ENCODE peak calls at places on chromosomes 13 and 19, in six cellular contexts. K is GM23338, P is brain microvascular endothelial cell, O is fibroblast of lung, E is tibial nerve, J is cardiac muscle cell. G is an unnamed sample.

GRCh38 chr19:48842744-48843162 is 6.5 kb upstream of the HSD17B14 start:
- DNase-seq in K (peak; percentile 93), P (peak; percentile 34), O (peak; percentile 19), E (peak; percentile 83), J (peak; percentile 65), G (peak; percentile 46)

GRCh38 chr19:29432677-29433076 is 93.1 kb upstream of the VSTM2B start:
- DNase-seq in K (no peak), P (no peak), O (no peak), E (no peak), J (no peak), G (no peak)

GRCh38 chr19:42081584-42082258 is 5.8 kb downstream of the ZNF574 start:
- DNase-seq in K (peak; percentile 46), P (peak; percentile 43), O (peak; percentile 43), E (no peak), J (no peak), G (no peak)

GRCh38 chr19:14650161-14650560 is 24.5 kb downstream of the ADGRE3 start:
- DNase-seq in K (no peak), P (no peak), O (no peak), E (no peak), J (no peak), G (no peak)

GRCh38 chr13:110113284-110113764 is 193.6 kb downstream of the COL4A1 start:
- DNase-seq in K (no peak), P (peak; percentile 69), O (peak; percentile 84), E (no peak), J (no peak), G (no peak)

GRCh38 chr13:46343279-46343949 is 43.6 kb downstream of the RUBCNL start:
- DNase-seq in K (peak; percentile 8), P (no peak), O (no peak), E (no peak), J (no peak), G (no peak)

GRCh38 chr19:18377026-18377425 is 8.9 kb upstream of the GDF15 start:
- DNase-seq in K (no peak), P (no peak), O (no peak), E (no peak), J (no peak), G (no peak)

GRCh38 chr19:30158893-30159245 is 213.3 kb upstream of the ZNF536 start:
- DNase-seq in K (no peak), P (no peak), O (no peak), E (no peak), J (no peak), G (no peak)

GRCh38 chr13:75410207-75410606 is 71.8 kb downstream of the TBC1D4 start:
- DNase-seq in K (no peak), P (no peak), O (no peak), E (no peak), J (no peak), G (no peak)

GRCh38 chr19:2494447-2495129 is 18.7 kb downstream of the GADD45B start:
- DNase-seq in K (peak; percentile 63), P (peak; percentile 78), O (peak; percentile 77), E (peak; percentile 46), J (peak; percentile 64), G (peak; percentile 75)

GRCh38 chr13:64339373-64340063 is 2890.6 kb downstream of the PCDH9 start:
- DNase-seq in K (peak; percentile 65), P (no peak), O (no peak), E (no peak), J (no peak), G (no peak)

GRCh38 chr13:21541980-21542379 is 62.0 kb downstream of the MICU2 start:
- DNase-seq in K (no peak), P (peak; percentile 22), O (no peak), E (no peak), J (peak; percentile 3), G (peak; percentile 6)

GRCh38 chr13:69300131-69300530 is 807.5 kb upstream of the ATXN8OS start:
- DNase-seq in K (no peak), P (no peak), O (no peak), E (no peak), J (no peak), G (no peak)

GRCh38 chr19:46299695-46300094 is 2.9 kb downstream of the HIF3A start:
- DNase-seq in K (no peak), P (no peak), O (no peak), E (no peak), J (no peak), G (peak; percentile 50)

GRCh38 chr13:91348906-91349435 is 1.5 kb downstream of the MIR17HG start:
- DNase-seq in K (peak; percentile 84), P (peak; percentile 79), O (peak; percentile 77), E (peak; percentile 97), J (no peak), G (peak; percentile 95)

GRCh38 chr13:77865588-77865987 is 53.0 kb downstream of the EDNRB start:
- DNase-seq in K (no peak), P (no peak), O (no peak), E (no peak), J (no peak), G (no peak)

GRCh38 chr13:34361528-34361927 is 543.6 kb downstream of the RFC3 start:
- DNase-seq in K (no peak), P (no peak), O (peak; percentile 13), E (no peak), J (no peak), G (no peak)

GRCh38 chr19:46296722-46297431 is at the start of gene HIF3A:
- DNase-seq in K (peak; percentile 99), P (no peak), O (no peak), E (peak; percentile 58), J (peak; percentile 97), G (peak; percentile 37)

GRCh38 chr13:42354246-42355117 is 82.5 kb downstream of the AKAP11 start:
- DNase-seq in K (peak; percentile 19), P (peak; percentile 79), O (peak; percentile 91), E (no peak), J (peak; percentile 33), G (no peak)

GRCh38 chr19:57171551-57172081 is 4.3 kb upstream of the DUXA start:
- DNase-seq in K (peak; percentile 72), P (peak; percentile 28), O (peak; percentile 17), E (peak; percentile 15), J (peak; percentile 81), G (peak; percentile 70)

GRCh38 chr19:48415395-48415794 is 21.9 kb downstream of the GRIN2D start:
- DNase-seq in K (peak; percentile 99), P (peak; percentile 65), O (peak; percentile 51), E (peak; percentile 74), J (peak; percentile 66), G (peak; percentile 71)

GRCh38 chr13:73412933-73413332 is 354.1 kb downstream of the KLF5 start:
- DNase-seq in K (no peak), P (no peak), O (no peak), E (no peak), J (no peak), G (no peak)

GRCh38 chr19:20999731-21000352 is 20.6 kb upstream of the ZNF430 start:
- DNase-seq in K (peak; percentile 98), P (peak; percentile 87), O (peak; percentile 88), E (peak; percentile 64), J (peak; percentile 92), G (peak; percentile 95)
- TF ChIP-seq CTCF in K (no peak), P (no peak), O (no peak), E (no peak), J (no peak), G (no peak)

GRCh38 chr19:36060430-36060829 is 5.7 kb downstream of the WDR62 start:
- DNase-seq in K (peak; percentile 69), P (peak; percentile 58), O (peak; percentile 47), E (peak; percentile 53), J (peak; percentile 70), G (no peak)
- H3K36me3 ChIP-seq in K (peaks cover 30% of the 10 kb centered on the region), P (no peaks in the 10 kb centered on the region), O (peaks cover 7% of the 10 kb centered on the region), E (no peaks in the 10 kb centered on the region), J (no peaks in the 10 kb centered on the region), G (no peaks in the 10 kb centered on the region)

DNA sequence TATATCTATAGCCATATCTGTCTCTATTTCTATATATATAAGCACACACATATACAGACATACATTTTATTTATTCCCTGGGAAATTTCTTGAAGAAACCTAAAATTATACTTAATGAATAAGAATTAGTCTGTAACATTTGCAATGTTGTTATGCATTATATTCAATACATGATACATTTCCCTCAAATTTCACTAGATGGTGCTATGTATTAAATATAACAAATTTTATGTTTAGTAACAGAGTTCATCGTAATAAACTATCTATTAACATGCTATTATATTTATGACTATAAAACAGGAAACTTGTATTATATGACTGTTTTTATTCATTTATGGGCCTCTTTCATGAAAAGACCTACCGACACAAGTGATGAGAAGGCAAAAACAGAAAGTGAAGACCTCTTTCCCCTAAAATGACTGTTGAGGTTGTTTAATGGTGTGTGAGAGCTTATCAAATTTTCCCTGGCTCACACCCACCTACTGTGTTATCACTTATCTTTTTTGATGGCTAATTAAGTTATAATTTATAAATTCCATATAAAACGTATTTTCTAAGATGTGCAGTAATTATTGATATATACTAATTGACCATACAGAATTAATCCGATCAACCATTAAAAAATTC is 881.9 kb downstream of the SLITRK6 start:
- DNase-seq in K (peak; percentile 21), P (no peak), O (peak; percentile 16), E (no peak), J (peak; percentile 10), G (no peak)
- TF ChIP-seq CTCF in K (peak; percentile 58), P (no peak), O (no peak), E (peak; percentile 18), J (peak; percentile 31), G (peak; percentile 13)

GRCh38 chr13:98450495-98451167 is 126.3 kb downstream of the STK24 start:
- DNase-seq in K (peak; percentile 65), P (no peak), O (peak; percentile 32), E (no peak), J (peak; percentile 38), G (peak; percentile 74)
- H3K36me3 ChIP-seq in K (peaks cover 17% of the 10 kb centered on the region), P (peaks cover 28% of the 10 kb centered on the region), O (peaks cover 19% of the 10 kb centered on the region), E (peaks cover 46% of the 10 kb centered on the region), J (peaks cover 12% of the 10 kb centered on the region), G (peaks cover 27% of the 10 kb centered on the region)

DNA sequence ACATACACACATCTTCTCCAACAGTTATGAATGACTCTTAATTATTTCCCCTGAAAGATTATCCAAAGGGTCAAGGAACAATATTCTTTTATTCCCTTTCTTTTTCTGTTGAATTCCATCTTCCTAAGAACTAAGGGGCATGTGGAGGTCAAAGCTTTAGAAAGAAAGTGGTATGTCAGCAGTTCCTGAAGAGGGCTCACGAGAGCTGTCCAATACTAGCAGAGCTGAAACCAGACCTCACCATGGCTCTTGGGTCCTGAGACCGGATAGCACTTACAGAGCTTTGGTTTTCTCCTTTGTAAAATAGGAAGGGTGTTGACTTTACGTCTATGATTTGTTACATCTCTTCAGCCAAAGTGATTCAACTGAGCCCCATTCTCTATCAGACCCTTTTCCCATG is 109.8 kb upstream of the FREM2 start:
- DNase-seq in K (peak; percentile 43), P (peak; percentile 3), O (peak; percentile 3), E (no peak), J (peak; percentile 82), G (peak; percentile 49)
- TF ChIP-seq CTCF in K (no peak), P (no peak), O (no peak), E (no peak), J (peak; percentile 18), G (peak; percentile 31)

GRCh38 chr19:4012975-4013634 is 5.6 kb downstream of the PIAS4 start:
- DNase-seq in K (no peak), P (no peak), O (no peak), E (no peak), J (no peak), G (no peak)

GRCh38 chr19:4010808-4011110 is 3.2 kb downstream of the PIAS4 start:
- DNase-seq in K (no peak), P (no peak), O (no peak), E (no peak), J (peak; percentile 64), G (no peak)

GRCh38 chr19:4012092-4012974 is 4.8 kb downstream of the PIAS4 start:
- DNase-seq in K (no peak), P (no peak), O (no peak), E (no peak), J (no peak), G (no peak)

GRCh38 chr19:4007836-4008539 is 452 bp downstream of the PIAS4 start:
- DNase-seq in K (peak; percentile 56), P (no peak), O (no peak), E (peak; percentile 40), J (peak; percentile 61), G (peak; percentile 44)

GRCh38 chr19:4009990-4010807 is 2.7 kb downstream of the PIAS4 start:
- DNase-seq in K (no peak), P (no peak), O (no peak), E (no peak), J (no peak), G (no peak)
- H3K36me3 ChIP-seq in K (peaks cover 3% of the 10 kb centered on the region), P (peaks cover 20% of the 10 kb centered on the region), O (peaks cover 21% of the 10 kb centered on the region), E (peaks cover 24% of the 10 kb centered on the region), J (peaks cover 16% of the 10 kb centered on the region), G (peaks cover 19% of the 10 kb centered on the region)